ENCODE peak calls at places on chromosomes 7 and 10, in four cellular contexts. N is Peyer's patch, X is ovary, V is transverse colon. M is an unnamed sample.

GRCh38 chr7:56097700-56098099 is 4.9 kb upstream of the PHKG1 start:
- DNase-seq in N (no peak), X (peak; percentile 31), V (no peak), M (peak; percentile 68)

GRCh38 chr7:55440040-55440690 is 75.0 kb downstream of the LANCL2 start:
- DNase-seq in N (no peak), X (no peak), V (no peak), M (no peak)

GRCh38 chr10:3825244-3825643 is 40.2 kb upstream of the KLF6 start:
- DNase-seq in N (no peak), X (no peak), V (peak; percentile 89), M (no peak)

GRCh38 chr10:72145657-72146450 is 57.5 kb upstream of the SPOCK2 start:
- DNase-seq in N (no peak), X (no peak), V (no peak), M (no peak)

GRCh38 chr7:126778101-126778500 is 474.6 kb downstream of the GRM8 start:
- DNase-seq in N (no peak), X (no peak), V (no peak), M (no peak)

GRCh38 chr7:104951546-104951945 is 62.5 kb upstream of the KMT2E start:
- DNase-seq in N (no peak), X (no peak), V (no peak), M (no peak)

GRCh38 chr7:40525764-40526163 is 391.0 kb downstream of the SUGCT start:
- DNase-seq in N (no peak), X (no peak), V (no peak), M (peak; percentile 53)

GRCh38 chr7:43785425-43785824 is 26.9 kb downstream of the BLVRA start:
- DNase-seq in N (no peak), X (peak; percentile 66), V (peak; percentile 40), M (peak; percentile 78)

GRCh38 chr10:103367782-103368518 is at the start of gene TAF5:
- DNase-seq in N (peak; percentile 88), X (peak; percentile 91), V (peak; percentile 93), M (peak; percentile 91)

GRCh38 chr10:47412869-47413268 is 28.8 kb upstream of the ZNF488 start:
- DNase-seq in N (no peak), X (no peak), V (no peak), M (no peak)

GRCh38 chr7:33909755-33910154 is 4.4 kb downstream of the BMPER start:
- DNase-seq in N (no peak), X (no peak), V (no peak), M (no peak)

GRCh38 chr10:49131507-49132385 is 2.1 kb downstream of the FAM170B start:
- DNase-seq in N (no peak), X (no peak), V (no peak), M (no peak)

GRCh38 chr7:71131256-71131752 is 640 bp upstream of the GALNT17 start:
- DNase-seq in N (no peak), X (peak; percentile 85), V (peak; percentile 10), M (peak; percentile 59)

GRCh38 chr10:74234569-74234968 is 83.5 kb downstream of the ADK start:
- DNase-seq in N (no peak), X (no peak), V (no peak), M (no peak)

GRCh38 chr7:100430450-100431285 is 1.0 kb downstream of the MEPCE start:
- DNase-seq in N (no peak), X (peak; percentile 45), V (peak; percentile 29), M (peak; percentile 65)

GRCh38 chr7:157621131-157621681 is 284.4 kb downstream of the DNAJB6 start:
- DNase-seq in N (no peak), X (no peak), V (no peak), M (peak; percentile 7)

GRCh38 chr7:33642312-33642711 is 263.0 kb upstream of the BMPER start:
- DNase-seq in N (no peak), X (no peak), V (no peak), M (no peak)

GRCh38 chr10:68192113-68192512 is 39.8 kb downstream of the ATOH7 start:
- DNase-seq in N (no peak), X (no peak), V (no peak), M (no peak)

GRCh38 chr10:106836923-106837322 is 327.6 kb downstream of the SORCS1 start:
- DNase-seq in N (no peak), X (no peak), V (no peak), M (no peak)

GRCh38 chr7:86748843-86749720 is 105.4 kb downstream of the GRM3 start:
- DNase-seq in N (no peak), X (no peak), V (no peak), M (no peak)

GRCh38 chr10:129546106-129546505 is 79.1 kb downstream of the MGMT start:
- DNase-seq in N (no peak), X (no peak), V (no peak), M (no peak)

GRCh38 chr10:95290446-95290800 is 380 bp downstream of the PDLIM1 start:
- DNase-seq in N (no peak), X (no peak), V (no peak), M (no peak)

GRCh38 chr10:133315847-133316246 is 7.1 kb downstream of the ZNF511 start:
- DNase-seq in N (no peak), X (no peak), V (no peak), M (no peak)

GRCh38 chr7:108592633-108593277 is 23.1 kb downstream of the DNAJB9 start:
- DNase-seq in N (no peak), X (no peak), V (no peak), M (no peak)

GRCh38 chr10:43253461-43254198 is 13.2 kb downstream of the RASGEF1A start:
- DNase-seq in N (peak; percentile 9), X (peak; percentile 5), V (no peak), M (no peak)

GRCh38 chr10:28087675-28088351 is 88.9 kb upstream of the ODAD2 start:
- DNase-seq in N (no peak), X (no peak), V (no peak), M (no peak)

GRCh38 chr7:41785840-41786239 is 83.0 kb upstream of the INHBA start:
- DNase-seq in N (no peak), X (peak; percentile 72), V (no peak), M (peak; percentile 56)

GRCh38 chr10:90917968-90918318 is 2.9 kb downstream of the ANKRD1 start:
- DNase-seq in N (no peak), X (no peak), V (no peak), M (no peak)

DNA sequence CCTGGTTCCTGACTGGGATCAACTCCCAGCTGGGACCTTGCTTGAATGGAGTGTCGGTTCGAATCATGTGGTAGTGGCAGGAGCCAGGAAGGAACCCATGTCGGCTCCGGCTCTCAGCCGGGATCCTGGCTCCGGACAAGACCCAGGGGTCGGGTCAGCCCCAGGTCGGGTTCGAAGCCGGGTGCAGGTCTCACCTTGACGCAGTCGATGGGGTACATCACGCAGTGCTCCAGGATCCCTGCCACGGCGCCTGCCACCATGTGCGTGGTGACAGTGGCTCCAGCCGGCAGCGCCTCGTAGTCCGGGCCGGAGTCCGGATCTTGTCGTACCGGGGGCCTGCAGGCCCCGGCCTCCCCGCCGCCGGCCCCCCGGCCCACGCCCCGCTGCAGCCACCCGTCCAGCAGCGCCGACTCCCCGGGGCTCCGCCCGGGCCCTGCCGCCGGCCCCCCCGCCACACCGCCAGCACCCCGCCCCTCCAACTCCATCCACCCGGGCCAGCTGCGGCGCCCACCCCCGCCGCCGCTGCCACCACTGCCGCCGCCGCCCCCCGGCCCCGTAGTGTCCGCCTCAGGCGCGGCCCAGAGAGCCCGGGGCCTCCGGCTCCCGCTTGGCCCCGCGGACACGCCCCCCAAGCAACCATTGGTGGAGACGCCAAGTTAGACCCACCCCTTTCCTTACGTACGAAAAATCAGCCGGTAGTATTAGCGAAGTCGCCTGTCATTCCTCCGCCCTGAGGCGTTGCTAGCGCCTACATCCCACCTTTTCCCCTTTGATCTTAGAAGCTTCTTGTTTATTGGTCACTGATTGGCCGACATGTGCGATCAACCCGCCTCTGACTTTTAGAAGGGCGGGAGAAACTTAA is at the start of gene SLC25A28:
- DNase-seq in N (peak; percentile 94), X (peak; percentile 96), V (peak; percentile 95), M (peak; percentile 99)
- H3K4me1 ChIP-seq in N (peaks cover 17% of the 10 kb centered on the region), X (peaks cover 7% of the 10 kb centered on the region), V (peaks cover 46% of the 10 kb centered on the region), M (peaks cover 37% of the 10 kb centered on the region)

DNA sequence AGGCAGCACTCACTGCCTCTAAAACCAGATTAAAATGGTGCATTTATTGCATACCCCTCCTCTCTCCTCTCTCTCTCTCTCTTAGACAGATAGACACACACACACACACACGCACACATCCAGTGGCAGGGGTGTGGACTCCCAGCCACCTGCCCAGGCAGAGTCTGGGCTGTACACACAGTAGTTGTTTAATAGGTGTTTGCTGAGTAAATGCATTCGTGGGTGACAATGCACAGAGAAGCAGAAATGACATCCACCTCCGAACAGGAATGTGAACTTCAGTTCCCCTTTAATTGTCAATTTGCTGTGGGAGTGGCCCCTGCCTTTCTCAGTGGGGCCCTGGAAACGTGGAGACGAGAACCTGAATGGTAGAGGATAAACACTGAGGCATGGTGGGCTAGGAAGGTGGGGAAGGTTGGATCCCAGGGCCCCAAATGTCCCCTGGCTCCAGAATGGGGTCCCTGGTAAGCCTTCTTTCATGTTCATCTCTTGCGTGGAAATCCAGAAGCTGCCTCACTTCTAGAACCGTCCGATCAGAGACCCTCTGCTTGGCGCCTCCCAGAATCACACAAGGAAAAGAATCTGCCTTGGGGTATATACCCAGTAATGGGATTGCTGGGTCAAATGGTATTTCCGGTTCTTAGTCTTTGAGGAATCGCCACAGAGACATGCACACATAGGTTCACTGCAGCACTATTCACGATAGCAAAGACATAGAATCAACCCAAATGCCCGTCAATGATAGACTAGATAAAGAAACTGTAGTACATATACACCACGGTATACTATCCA is 58.5 kb upstream of the ECHDC3 start:
- DNase-seq in N (peak; percentile 44), X (no peak), V (peak; percentile 28), M (no peak)
- TF ChIP-seq POLR2A in N (no peak), X (no peak), V (no peak), M (no peak)

DNA sequence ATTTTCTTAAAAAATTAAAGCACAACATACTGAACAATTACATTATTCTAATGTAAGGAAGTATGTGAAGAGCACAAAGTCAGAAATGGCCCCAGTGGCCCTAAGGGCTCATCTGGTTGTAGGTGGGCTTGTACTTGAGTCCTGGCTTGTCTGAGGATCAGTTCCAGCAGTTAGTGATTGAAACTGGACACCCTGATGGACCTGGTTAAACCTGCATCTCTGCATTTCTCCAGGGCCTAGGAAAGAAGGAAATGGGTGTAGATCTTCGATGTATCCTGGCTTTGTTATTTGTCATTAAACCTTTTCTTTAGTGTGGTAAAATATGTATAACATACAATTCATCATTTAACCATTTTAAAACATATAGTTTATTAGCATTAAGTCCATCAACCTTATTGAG is 9.7 kb upstream of the AKR1C2 start:
- DNase-seq in N (no peak), X (no peak), V (no peak), M (no peak)
- H3K4me1 ChIP-seq in N (no peaks in the 10 kb centered on the region), X (no peaks in the 10 kb centered on the region), V (no peaks in the 10 kb centered on the region), M (no peaks in the 10 kb centered on the region)

DNA sequence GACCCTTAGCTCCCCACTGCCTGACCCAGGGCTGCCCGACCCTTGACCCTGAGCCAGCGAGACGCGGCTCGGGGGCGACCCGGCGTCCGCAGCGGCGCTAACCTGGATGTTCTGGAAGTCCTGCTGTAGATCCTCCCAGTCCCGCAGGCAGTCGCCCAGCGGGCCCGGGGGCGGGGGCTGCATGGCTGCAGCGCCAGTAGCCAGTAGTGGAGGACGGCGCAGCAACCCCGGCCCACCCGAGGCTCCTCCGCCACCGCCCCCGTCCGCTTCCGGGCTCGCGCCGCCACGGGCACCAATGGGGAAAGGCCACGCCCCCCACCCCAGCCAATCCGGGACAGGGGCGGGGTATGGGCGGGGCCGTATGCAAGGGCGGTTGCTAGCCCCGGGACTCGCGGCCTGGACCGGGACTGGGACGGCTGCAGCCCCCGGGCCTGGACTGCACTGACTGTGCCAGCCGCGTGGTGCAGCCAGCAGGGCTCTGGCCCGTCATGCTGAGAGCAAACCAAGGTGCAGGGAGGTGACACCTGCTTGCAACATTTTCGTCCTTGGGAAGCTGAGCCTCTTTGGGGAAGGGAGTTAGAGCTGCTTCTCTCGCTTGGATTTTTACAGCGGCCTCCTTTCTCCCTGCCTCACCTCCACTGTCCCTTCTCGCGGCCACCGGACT is at the start of gene TMEM120A:
- DNase-seq in N (peak; percentile 97), X (peak; percentile 97), V (peak; percentile 98), M (peak; percentile 99)
- TF ChIP-seq POLR2A in N (peak; percentile 70), X (peak; percentile 79), V (peak; percentile 89), M (peak; percentile 79)

GRCh38 chr7:26859720-26860119 is 4.7 kb downstream of the SKAP2 start:
- DNase-seq in N (no peak), X (no peak), V (no peak), M (no peak)
- H3K4me1 ChIP-seq in N (peaks cover 13% of the 10 kb centered on the region), X (peaks cover 6% of the 10 kb centered on the region), V (peaks cover 77% of the 10 kb centered on the region), M (peaks cover 38% of the 10 kb centered on the region)

M was measured in adrenal gland.